ENCODE peak calls at places on chromosomes 1 and 21, in nine cellular contexts. M, A, W, X, P, Q, D, U and H are unnamed samples.

GRCh38 chr1:62481681-62482080 is 44.8 kb downstream of the USP1 start:
- DNase-seq in M (no peak), A (no peak), W (no peak), X (no peak), P (no peak), Q (no peak), D (no peak), U (no peak), H (no peak)

GRCh38 chr1:210262167-210262896 is 29.7 kb downstream of the SERTAD4 start:
- DNase-seq in M (peak; percentile 76), A (no peak), W (peak; percentile 67), X (no peak), P (no peak), Q (no peak), D (peak; percentile 52), U (no peak), H (peak; percentile 41)

GRCh38 chr1:32725595-32725942 is 23.0 kb upstream of the SYNC start:
- DNase-seq in M (no peak), A (no peak), W (no peak), X (no peak), P (no peak), Q (no peak), D (no peak), U (no peak), H (no peak)

GRCh38 chr1:23960291-23960718 is 677 bp downstream of the PNRC2 start:
- DNase-seq in M (peak; percentile 70), A (no peak), W (no peak), X (no peak), P (no peak), Q (no peak), D (peak; percentile 27), U (no peak), H (no peak)

GRCh38 chr1:236261898-236262297 is 19.9 kb downstream of the ERO1B start:
- DNase-seq in M (no peak), A (no peak), W (no peak), X (no peak), P (no peak), Q (no peak), D (no peak), U (no peak), H (no peak)

GRCh38 chr1:24713176-24713575 is 32.1 kb upstream of the CLIC4 start:
- DNase-seq in M (peak; percentile 71), A (no peak), W (no peak), X (no peak), P (no peak), Q (no peak), D (no peak), U (no peak), H (no peak)

GRCh38 chr1:116377564-116378529 is 4.8 kb downstream of the ATP1A1 start:
- DNase-seq in M (peak; percentile 96), A (peak; percentile 62), W (peak; percentile 87), X (no peak), P (no peak), Q (no peak), D (peak; percentile 64), U (no peak), H (peak; percentile 38)

GRCh38 chr1:22652881-22653316 is at the start of gene C1QB:
- DNase-seq in M (no peak), A (no peak), W (no peak), X (no peak), P (no peak), Q (no peak), D (no peak), U (no peak), H (no peak)

DNA sequence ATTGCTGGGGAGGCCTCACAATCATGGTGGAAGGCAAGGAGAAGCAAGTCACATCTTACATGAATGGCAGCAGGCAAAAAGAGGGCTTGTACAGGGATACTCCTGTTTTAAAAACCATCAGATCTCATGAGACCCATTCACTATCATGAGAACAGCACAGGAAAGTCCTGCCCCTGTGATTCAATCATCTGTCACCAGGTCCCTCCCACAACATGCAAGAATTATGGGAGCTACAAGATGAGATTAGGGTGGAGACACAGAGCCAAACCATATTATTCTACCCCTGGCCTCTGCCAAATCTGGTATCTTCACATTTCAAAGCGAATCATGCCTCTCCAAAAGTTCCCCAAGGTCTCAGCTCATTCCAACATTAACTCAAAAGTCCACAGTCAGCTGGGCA is 11.1 kb upstream of the MIA3 start:
- DNase-seq in M (peak; percentile 13), A (no peak), W (no peak), X (no peak), P (no peak), Q (no peak), D (no peak), U (no peak), H (no peak)
- TF ChIP-seq EZH2phosphoT487 in M (no peak), A (no peak), W (no peak), X (no peak), P (no peak), Q (no peak), D (no peak), U (no peak), H (no peak)

GRCh38 chr1:53619811-53620619 is 118.9 kb downstream of the GLIS1 start:
- DNase-seq in M (peak; percentile 16), A (no peak), W (peak; percentile 18), X (no peak), P (no peak), Q (no peak), D (no peak), U (no peak), H (no peak)
- TF ChIP-seq EZH2phosphoT487 in M (no peak), A (no peak), W (no peak), X (no peak), P (no peak), Q (no peak), D (no peak), U (no peak), H (no peak)

GRCh38 chr21:35648512-35648911 is 411.8 kb downstream of the SETD4 start:
- DNase-seq in M (no peak), A (no peak), W (peak; percentile 48), X (no peak), P (peak; percentile 21), Q (no peak), D (no peak), U (no peak), H (no peak)

GRCh38 chr21:35644523-35644922 is 415.8 kb downstream of the SETD4 start:
- DNase-seq in M (no peak), A (no peak), W (no peak), X (no peak), P (no peak), Q (no peak), D (no peak), U (no peak), H (no peak)

GRCh38 chr21:35649186-35649585 is 411.1 kb downstream of the SETD4 start:
- DNase-seq in M (peak; percentile 83), A (no peak), W (peak; percentile 69), X (no peak), P (no peak), Q (no peak), D (peak; percentile 8), U (no peak), H (no peak)

GRCh38 chr21:35643176-35643575 is 417.1 kb downstream of the SETD4 start:
- DNase-seq in M (no peak), A (no peak), W (peak; percentile 70), X (no peak), P (no peak), Q (no peak), D (no peak), U (no peak), H (no peak)

DNA sequence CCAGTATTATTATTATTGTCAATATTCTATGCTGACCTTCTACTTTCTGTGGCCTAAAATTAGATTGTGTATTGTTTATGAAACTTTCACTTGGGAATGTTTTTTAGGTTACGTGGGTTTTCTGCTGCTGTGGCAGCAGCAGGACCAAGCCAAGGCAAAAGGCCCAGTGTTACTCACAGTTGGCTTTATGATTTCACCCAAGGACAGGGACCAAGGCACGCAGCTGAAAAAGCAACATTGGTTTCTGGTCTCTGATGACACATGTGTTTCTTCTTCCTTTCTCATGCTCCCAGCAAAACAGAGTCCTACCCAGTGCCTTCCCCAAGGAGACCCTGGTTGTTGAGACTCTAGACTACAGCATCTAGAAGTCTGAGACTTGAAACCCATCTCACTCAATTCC is 413.7 kb downstream of the SETD4 start:
- DNase-seq in M (peak; percentile 86), A (no peak), W (no peak), X (no peak), P (no peak), Q (no peak), D (no peak), U (no peak), H (no peak)
- TF ChIP-seq EZH2phosphoT487 in M (no peak), A (no peak), W (no peak), X (no peak), P (no peak), Q (no peak), D (no peak), U (no peak), H (no peak)

GRCh38 chr21:16563795-16564194 is 834.0 kb downstream of the USP25 start:
- DNase-seq in M (peak; percentile 12), A (no peak), W (peak; percentile 44), X (peak; percentile 72), P (no peak), Q (peak; percentile 84), D (no peak), U (no peak), H (no peak)
- TF ChIP-seq EZH2phosphoT487 in M (no peak), A (no peak), W (no peak), X (no peak), P (no peak), Q (no peak), D (no peak), U (no peak), H (no peak)

GRCh38 chr21:46181436-46181835 is 2.8 kb downstream of the SPATC1L start:
- DNase-seq in M (no peak), A (no peak), W (no peak), X (no peak), P (no peak), Q (no peak), D (no peak), U (no peak), H (no peak)

GRCh38 chr21:46180778-46181391 is 3.4 kb downstream of the SPATC1L start:
- DNase-seq in M (no peak), A (no peak), W (no peak), X (no peak), P (no peak), Q (no peak), D (no peak), U (no peak), H (no peak)

GRCh38 chr21:46181953-46182547 is 2.2 kb downstream of the SPATC1L start:
- DNase-seq in M (no peak), A (no peak), W (no peak), X (no peak), P (no peak), Q (no peak), D (no peak), U (no peak), H (no peak)

GRCh38 chr21:46183910-46184624 is at the start of gene SPATC1L:
- DNase-seq in M (peak; percentile 80), A (peak; percentile 46), W (peak; percentile 63), X (peak; percentile 86), P (peak; percentile 73), Q (peak; percentile 76), D (peak; percentile 81), U (no peak), H (peak; percentile 82)

GRCh38 chr21:46182548-46183336 is 1.5 kb downstream of the SPATC1L start:
- DNase-seq in M (peak; percentile 73), A (no peak), W (no peak), X (no peak), P (no peak), Q (peak; percentile 53), D (peak; percentile 8), U (no peak), H (no peak)
- TF ChIP-seq EZH2phosphoT487 in M (no peak), A (no peak), W (no peak), X (no peak), P (no peak), Q (no peak), D (no peak), U (no peak), H (no peak)